ENCODE peak calls at places on chromosomes 16 and 17, in six cellular contexts. B, Z, K, D, E and H are unnamed samples.

GRCh38 chr17:9032583-9032982 is 11.3 kb downstream of the NTN1 start:
- DNase-seq in E (no peak), B (no peak), K (no peak), D (no peak), Z (no peak), H (no peak)

GRCh38 chr16:65394306-65394705 is 272.4 kb upstream of the CDH11 start:
- DNase-seq in E (no peak), K (no peak), Z (no peak), D (no peak), B (no peak), H (no peak)

GRCh38 chr17:62187681-62188080 is 122.6 kb upstream of the MED13 start:
- DNase-seq in E (no peak), Z (no peak), D (no peak), K (peak; percentile 50), B (no peak), H (no peak)

GRCh38 chr17:82303944-82304808 is 13.2 kb downstream of the CD7 start:
- DNase-seq in Z (no peak), D (peak; percentile 49), E (no peak), K (peak; percentile 50), B (no peak), H (peak; percentile 68)

GRCh38 chr16:1414532-1415265 is at the start of gene UNKL:
- DNase-seq in B (peak; percentile 60), D (peak; percentile 83), K (peak; percentile 95), E (peak; percentile 90), Z (no peak), H (peak; percentile 94)

GRCh38 chr16:85810097-85810741 is 10.7 kb downstream of the COX4I1 start:
- DNase-seq in K (no peak), D (no peak), E (no peak), B (no peak), Z (peak; percentile 44), H (no peak)

GRCh38 chr17:82217530-82218204 is 5.0 kb upstream of the CCDC57 start:
- DNase-seq in D (no peak), K (peak; percentile 71), Z (no peak), E (peak; percentile 81), B (no peak), H (peak; percentile 92)

GRCh38 chr16:35911899-35912298 is 2452.5 kb downstream of the TP53TG3F start:
- DNase-seq in Z (no peak), K (no peak), D (no peak), B (no peak), E (no peak), H (no peak)

GRCh38 chr16:27199235-27199586 is 4.1 kb upstream of the KDM8 start:
- DNase-seq in K (no peak), Z (no peak), E (no peak), D (no peak), B (no peak), H (no peak)

GRCh38 chr17:14019186-14019956 is 49.9 kb upstream of the COX10 start:
- DNase-seq in B (no peak), Z (no peak), E (no peak), D (no peak), K (peak; percentile 37), H (no peak)

GRCh38 chr17:14197582-14197981 is 39.1 kb downstream of the CDRT15 start:
- DNase-seq in E (no peak), D (no peak), Z (no peak), K (no peak), B (no peak), H (no peak)

GRCh38 chr17:82302991-82303943 is 14.1 kb downstream of the CD7 start:
- DNase-seq in Z (no peak), D (no peak), B (no peak), K (no peak), E (no peak), H (peak; percentile 75)

GRCh38 chr17:39104046-39104445 is 47.4 kb downstream of the PLXDC1 start:
- DNase-seq in Z (no peak), E (no peak), B (no peak), D (no peak), K (peak; percentile 32), H (no peak)

GRCh38 chr17:6159541-6160187 is 89.5 kb downstream of the WSCD1 start:
- DNase-seq in E (no peak), B (no peak), Z (no peak), D (no peak), K (no peak), H (no peak)

GRCh38 chr17:72502111-72502939 is 381.5 kb downstream of the SOX9 start:
- DNase-seq in B (no peak), Z (no peak), D (no peak), K (no peak), E (no peak), H (no peak)

GRCh38 chr17:11326492-11326891 is 85.5 kb downstream of the SHISA6 start:
- DNase-seq in B (no peak), Z (no peak), D (no peak), E (no peak), K (no peak), H (no peak)

GRCh38 chr17:46851029-46851741 is at the start of gene WNT9B:
- DNase-seq in K (peak; percentile 79), E (no peak), D (no peak), Z (no peak), B (no peak), H (no peak)

GRCh38 chr17:68431661-68432071 is 25.6 kb downstream of the WIPI1 start:
- DNase-seq in K (no peak), E (no peak), B (peak; percentile 20), D (no peak), Z (no peak), H (no peak)

GRCh38 chr17:50146230-50146926 is 4.1 kb downstream of the PPP1R9B start:
- DNase-seq in D (no peak), K (no peak), B (no peak), Z (no peak), E (peak; percentile 39), H (no peak)

GRCh38 chr16:8730335-8730915 is 56.0 kb downstream of the ABAT start:
- DNase-seq in D (no peak), B (no peak), E (no peak), K (no peak), Z (no peak), H (no peak)

GRCh38 chr17:76153202-76153601 is 12.2 kb upstream of the FOXJ1 start:
- DNase-seq in B (no peak), D (no peak), K (no peak), E (no peak), Z (peak; percentile 10), H (peak; percentile 22)

GRCh38 chr17:63703029-63703428 is 3.1 kb upstream of the LIMD2 start:
- DNase-seq in E (no peak), B (no peak), Z (no peak), K (no peak), D (no peak), H (no peak)

GRCh38 chr17:63702616-63703015 is 2.7 kb upstream of the LIMD2 start:
- DNase-seq in D (no peak), K (no peak), B (no peak), E (no peak), Z (no peak), H (no peak)

GRCh38 chr17:63704259-63704576 is 4.3 kb upstream of the LIMD2 start:
- DNase-seq in E (no peak), D (no peak), K (no peak), B (no peak), Z (no peak), H (peak; percentile 61)

GRCh38 chr17:63704836-63705235 is 4.9 kb upstream of the LIMD2 start:
- DNase-seq in Z (no peak), D (no peak), K (no peak), B (no peak), E (no peak), H (no peak)

GRCh38 chr17:63703556-63704258 is 3.8 kb upstream of the LIMD2 start:
- DNase-seq in E (no peak), Z (no peak), B (no peak), K (no peak), D (no peak), H (no peak)
- H3K27ac ChIP-seq in E (no peak overlapping the region), Z (no peak overlapping the region), B (peak overlapping the region; percentile 94), K (no peak overlapping the region), D (no peak overlapping the region), H (no peak overlapping the region)

DNA sequence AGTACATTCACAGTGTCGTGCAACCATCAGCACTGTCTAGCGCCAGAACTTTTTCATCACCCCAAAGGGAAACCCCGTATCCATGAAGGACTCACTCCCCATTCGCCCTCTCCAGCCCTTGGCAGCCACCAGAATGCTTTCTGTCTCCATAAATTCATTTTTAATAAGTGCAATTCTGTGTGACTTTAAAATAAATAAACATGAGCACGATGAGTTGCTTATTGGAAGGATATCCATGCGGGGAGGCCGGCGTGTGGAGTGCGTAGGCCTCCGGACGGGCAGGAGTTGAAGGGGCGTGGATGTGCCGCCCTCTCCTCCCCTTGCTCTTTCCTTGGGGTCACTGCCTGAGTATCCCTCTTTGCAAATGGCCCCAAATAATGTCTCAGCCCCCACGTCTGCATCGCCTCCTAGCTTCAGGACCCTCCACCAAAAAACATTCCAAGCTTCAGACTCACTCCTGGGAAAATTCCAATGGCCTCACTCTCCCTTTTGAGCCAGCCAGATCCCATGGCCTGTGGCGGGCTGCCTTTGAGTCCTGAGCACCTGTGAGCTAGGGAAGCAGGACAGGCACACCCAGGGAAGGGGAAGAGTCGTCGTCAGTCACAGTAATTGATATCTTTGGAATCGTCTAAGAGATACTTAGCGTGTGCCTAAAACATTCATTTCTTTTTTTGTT is 306.3 kb downstream of the SEC14L1 start:
- DNase-seq in K (no peak), E (no peak), Z (no peak), B (no peak), D (no peak), H (no peak)
- H3K4me1 ChIP-seq in K (peaks cover 61% of the 10 kb centered on the region), E (peaks cover 47% of the 10 kb centered on the region), Z (peaks cover 18% of the 10 kb centered on the region), B (peaks cover 74% of the 10 kb centered on the region), D (peaks cover 36% of the 10 kb centered on the region), H (peaks cover 93% of the 10 kb centered on the region)

DNA sequence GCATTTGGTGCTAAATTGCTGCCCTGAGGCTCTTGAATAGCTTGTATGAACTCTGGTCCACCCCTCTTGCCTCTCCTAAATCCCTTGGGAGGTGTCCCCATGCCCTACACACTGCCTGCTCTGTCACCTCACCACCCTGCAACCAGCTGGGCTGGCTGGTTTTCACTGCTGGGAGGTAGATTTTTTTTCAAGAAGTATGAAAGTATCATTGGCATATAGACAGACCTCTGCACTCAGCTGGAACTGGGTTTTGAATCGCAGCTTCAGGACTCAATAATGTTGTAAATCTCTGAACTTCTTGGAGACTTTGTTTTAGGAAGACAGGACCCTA is 184.9 kb downstream of the MSI2 start:
- DNase-seq in D (no peak), B (no peak), E (no peak), Z (no peak), K (no peak), H (no peak)
- H3K27ac ChIP-seq in D (peak overlapping the region; percentile 68), B (peak overlapping the region; percentile 5), E (peak overlapping the region; percentile 92), Z (peak overlapping the region; percentile 78), K (peak overlapping the region; percentile 43), H (no peak overlapping the region)

DNA sequence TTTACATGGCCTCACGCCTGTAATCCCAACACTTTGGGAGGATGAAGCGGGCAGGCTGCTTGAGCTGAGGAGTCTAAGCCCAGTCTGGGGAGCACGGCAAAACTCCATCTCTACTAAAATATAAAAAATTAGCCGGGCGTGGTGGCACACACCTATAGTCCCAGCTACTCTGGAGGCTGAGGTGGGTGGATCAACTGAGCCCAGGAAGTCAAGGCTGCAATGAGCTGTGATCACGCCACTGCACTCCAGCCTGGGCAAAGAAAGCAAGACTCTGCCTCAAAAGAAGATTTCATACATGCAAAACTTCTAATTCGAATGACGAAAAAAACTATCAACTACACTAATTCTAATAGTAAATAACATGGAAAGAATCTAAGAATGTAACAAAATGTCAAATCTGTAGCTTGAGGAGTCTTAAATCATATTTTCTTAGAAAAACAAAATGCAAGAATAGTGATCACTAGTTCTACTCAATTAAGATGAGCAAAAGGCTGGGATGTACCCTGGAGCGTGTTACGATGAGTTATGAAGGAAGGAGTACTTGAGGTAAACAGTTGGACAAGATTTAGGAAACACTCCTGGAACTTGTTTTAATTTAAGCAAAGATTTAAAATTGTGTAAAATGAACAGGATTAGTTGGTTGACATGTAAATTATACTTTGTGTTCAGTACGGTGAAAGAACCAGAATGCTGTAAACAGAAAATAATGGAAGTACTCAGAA is 20.7 kb downstream of the YWHAE start:
- DNase-seq in E (no peak), D (no peak), B (no peak), Z (no peak), K (no peak), H (no peak)
- H3K4me1 ChIP-seq in E (peaks cover 87% of the 10 kb centered on the region), D (peaks cover 40% of the 10 kb centered on the region), B (peaks cover 72% of the 10 kb centered on the region), Z (no peaks in the 10 kb centered on the region), K (no peaks in the 10 kb centered on the region), H (peaks cover 96% of the 10 kb centered on the region)